ENCODE peak calls at places on chromosomes 4 and X, in six cellular contexts. One of them, this sample, is unnamed.
A peak's percentile ranks its signal among the peaks of the same experiment; 100 is the strongest.

GRCh38 chrX:33592398-33592797 is 381.0 kb upstream of the DMD start:
- DNase-seq in CD4-positive, CD25-positive, alpha-beta regulatory T cell: no peak
- DNase-seq in brain microvascular endothelial cell: no peak
- DNase-seq in prostate gland: no peak
- DNase-seq in cardiac muscle cell: no peak
- DNase-seq in CD8-positive, alpha-beta memory T cell: no peak
- DNase-seq in this sample: no peak

GRCh38 chr4:13498464-13498863 is 14.3 kb upstream of the RAB28 start:
- DNase-seq in brain microvascular endothelial cell: no peak
- DNase-seq in CD8-positive, alpha-beta memory T cell: no peak
- DNase-seq in CD4-positive, CD25-positive, alpha-beta regulatory T cell: no peak
- DNase-seq in cardiac muscle cell: no peak
- DNase-seq in prostate gland: no peak
- DNase-seq in this sample: no peak

GRCh38 chrX:150731795-150732194 is 38.6 kb downstream of the MTMR1 start:
- DNase-seq in brain microvascular endothelial cell: peak; percentile 81
- DNase-seq in prostate gland: no peak
- DNase-seq in CD8-positive, alpha-beta memory T cell: no peak
- DNase-seq in cardiac muscle cell: peak; percentile 91
- DNase-seq in CD4-positive, CD25-positive, alpha-beta regulatory T cell: no peak
- DNase-seq in this sample: peak; percentile 11

GRCh38 chr4:73070072-73070385 is 513 bp upstream of the COX18 start:
- DNase-seq in cardiac muscle cell: no peak
- DNase-seq in prostate gland: no peak
- DNase-seq in brain microvascular endothelial cell: no peak
- DNase-seq in CD4-positive, CD25-positive, alpha-beta regulatory T cell: no peak
- DNase-seq in CD8-positive, alpha-beta memory T cell: no peak
- DNase-seq in this sample: no peak

GRCh38 chr4:80611366-80611765 is 275.8 kb downstream of the CFAP299 start:
- DNase-seq in brain microvascular endothelial cell: no peak
- DNase-seq in CD8-positive, alpha-beta memory T cell: no peak
- DNase-seq in CD4-positive, CD25-positive, alpha-beta regulatory T cell: no peak
- DNase-seq in cardiac muscle cell: no peak
- DNase-seq in prostate gland: no peak
- DNase-seq in this sample: no peak

GRCh38 chr4:46839128-46839527 is 69.9 kb downstream of the COX7B2 start:
- DNase-seq in CD4-positive, CD25-positive, alpha-beta regulatory T cell: no peak
- DNase-seq in cardiac muscle cell: no peak
- DNase-seq in CD8-positive, alpha-beta memory T cell: no peak
- DNase-seq in prostate gland: no peak
- DNase-seq in brain microvascular endothelial cell: no peak
- DNase-seq in this sample: no peak

GRCh38 chr4:90545380-90545779 is 418.2 kb downstream of the CCSER1 start:
- DNase-seq in CD4-positive, CD25-positive, alpha-beta regulatory T cell: no peak
- DNase-seq in CD8-positive, alpha-beta memory T cell: no peak
- DNase-seq in prostate gland: no peak
- DNase-seq in cardiac muscle cell: no peak
- DNase-seq in brain microvascular endothelial cell: no peak
- DNase-seq in this sample: no peak

GRCh38 chrX:87583679-87584078 is 66.1 kb downstream of the KLHL4 start:
- DNase-seq in brain microvascular endothelial cell: no peak
- DNase-seq in cardiac muscle cell: peak; percentile 36
- DNase-seq in prostate gland: no peak
- DNase-seq in CD8-positive, alpha-beta memory T cell: no peak
- DNase-seq in CD4-positive, CD25-positive, alpha-beta regulatory T cell: peak; percentile 8
- DNase-seq in this sample: peak; percentile 73

GRCh38 chr4:101707596-101707995 is 82.9 kb upstream of the BANK1 start:
- DNase-seq in prostate gland: no peak
- DNase-seq in brain microvascular endothelial cell: no peak
- DNase-seq in CD8-positive, alpha-beta memory T cell: no peak
- DNase-seq in CD4-positive, CD25-positive, alpha-beta regulatory T cell: no peak
- DNase-seq in cardiac muscle cell: no peak
- DNase-seq in this sample: no peak

GRCh38 chr4:111449657-111450056 is 695.6 kb upstream of the FAM241A start:
- DNase-seq in CD4-positive, CD25-positive, alpha-beta regulatory T cell: no peak
- DNase-seq in cardiac muscle cell: no peak
- DNase-seq in brain microvascular endothelial cell: no peak
- DNase-seq in CD8-positive, alpha-beta memory T cell: no peak
- DNase-seq in prostate gland: no peak
- DNase-seq in this sample: no peak

GRCh38 chrX:153310901-153311300 is 10.7 kb downstream of the PNMA6F start:
- DNase-seq in CD8-positive, alpha-beta memory T cell: no peak
- DNase-seq in brain microvascular endothelial cell: no peak
- DNase-seq in CD4-positive, CD25-positive, alpha-beta regulatory T cell: no peak
- DNase-seq in cardiac muscle cell: no peak
- DNase-seq in prostate gland: no peak
- DNase-seq in this sample: no peak

GRCh38 chr4:33696586-33696985 is 2547.7 kb downstream of the ARAP2 start:
- DNase-seq in prostate gland: no peak
- DNase-seq in cardiac muscle cell: peak; percentile 67
- DNase-seq in brain microvascular endothelial cell: no peak
- DNase-seq in CD4-positive, CD25-positive, alpha-beta regulatory T cell: no peak
- DNase-seq in CD8-positive, alpha-beta memory T cell: no peak
- DNase-seq in this sample: peak; percentile 20

GRCh38 chrX:9622128-9622527 is 143.5 kb downstream of the GPR143 start:
- DNase-seq in CD4-positive, CD25-positive, alpha-beta regulatory T cell: peak; percentile 10
- DNase-seq in cardiac muscle cell: no peak
- DNase-seq in brain microvascular endothelial cell: no peak
- DNase-seq in CD8-positive, alpha-beta memory T cell: no peak
- DNase-seq in prostate gland: no peak
- DNase-seq in this sample: no peak

GRCh38 chrX:16852617-16853179 is 17.5 kb downstream of the RBBP7 start:
- DNase-seq in cardiac muscle cell: no peak
- DNase-seq in CD8-positive, alpha-beta memory T cell: no peak
- DNase-seq in prostate gland: no peak
- DNase-seq in brain microvascular endothelial cell: no peak
- DNase-seq in CD4-positive, CD25-positive, alpha-beta regulatory T cell: no peak
- DNase-seq in this sample: no peak

GRCh38 chrX:77070108-77070918 is 376.9 kb upstream of the FGF16 start:
- DNase-seq in prostate gland: no peak
- DNase-seq in CD4-positive, CD25-positive, alpha-beta regulatory T cell: no peak
- DNase-seq in brain microvascular endothelial cell: no peak
- DNase-seq in CD8-positive, alpha-beta memory T cell: no peak
- DNase-seq in cardiac muscle cell: no peak
- DNase-seq in this sample: no peak

GRCh38 chr4:114654607-114655006 is 56.0 kb downstream of the UGT8 start:
- DNase-seq in cardiac muscle cell: no peak
- DNase-seq in CD8-positive, alpha-beta memory T cell: no peak
- DNase-seq in CD4-positive, CD25-positive, alpha-beta regulatory T cell: no peak
- DNase-seq in prostate gland: no peak
- DNase-seq in brain microvascular endothelial cell: no peak
- DNase-seq in this sample: no peak

GRCh38 chrX:70289168-70289792 is 447 bp downstream of the PDZD11 start:
- DNase-seq in CD4-positive, CD25-positive, alpha-beta regulatory T cell: no peak
- DNase-seq in cardiac muscle cell: no peak
- DNase-seq in prostate gland: no peak
- DNase-seq in brain microvascular endothelial cell: peak; percentile 11
- DNase-seq in CD8-positive, alpha-beta memory T cell: no peak
- DNase-seq in this sample: no peak

GRCh38 chr4:153166971-153167501 is 37.2 kb upstream of the TRIM2 start:
- DNase-seq in CD8-positive, alpha-beta memory T cell: no peak
- DNase-seq in CD4-positive, CD25-positive, alpha-beta regulatory T cell: no peak
- DNase-seq in prostate gland: no peak
- DNase-seq in cardiac muscle cell: peak; percentile 79
- DNase-seq in brain microvascular endothelial cell: no peak
- DNase-seq in this sample: peak; percentile 53

GRCh38 chr4:152047451-152047850 is 286.6 kb upstream of the GATB start:
- DNase-seq in cardiac muscle cell: no peak
- DNase-seq in CD8-positive, alpha-beta memory T cell: no peak
- DNase-seq in brain microvascular endothelial cell: no peak
- DNase-seq in prostate gland: no peak
- DNase-seq in CD4-positive, CD25-positive, alpha-beta regulatory T cell: no peak
- DNase-seq in this sample: no peak

GRCh38 chrX:137428777-137429564 is 137.0 kb upstream of the ZIC3 start:
- DNase-seq in brain microvascular endothelial cell: no peak
- DNase-seq in CD4-positive, CD25-positive, alpha-beta regulatory T cell: no peak
- DNase-seq in prostate gland: no peak
- DNase-seq in cardiac muscle cell: no peak
- DNase-seq in CD8-positive, alpha-beta memory T cell: no peak
- DNase-seq in this sample: no peak

GRCh38 chrX:55450259-55450658 is 1.7 kb upstream of the MAGEH1 start:
- DNase-seq in prostate gland: peak; percentile 3
- DNase-seq in cardiac muscle cell: peak; percentile 21
- DNase-seq in CD8-positive, alpha-beta memory T cell: no peak
- DNase-seq in brain microvascular endothelial cell: no peak
- DNase-seq in CD4-positive, CD25-positive, alpha-beta regulatory T cell: peak; percentile 7
- DNase-seq in this sample: no peak

GRCh38 chrX:47623540-47624027 is 3.9 kb upstream of the SYN1 start:
- DNase-seq in CD8-positive, alpha-beta memory T cell: peak; percentile 62
- DNase-seq in cardiac muscle cell: peak; percentile 84
- DNase-seq in CD4-positive, CD25-positive, alpha-beta regulatory T cell: peak; percentile 50
- DNase-seq in prostate gland: no peak
- DNase-seq in brain microvascular endothelial cell: peak; percentile 80
- DNase-seq in this sample: peak; percentile 81

GRCh38 chr4:175034986-175035705 is 117.0 kb downstream of the ADAM29 start:
- DNase-seq in CD8-positive, alpha-beta memory T cell: no peak
- DNase-seq in CD4-positive, CD25-positive, alpha-beta regulatory T cell: no peak
- DNase-seq in brain microvascular endothelial cell: peak; percentile 10
- DNase-seq in prostate gland: no peak
- DNase-seq in cardiac muscle cell: no peak
- DNase-seq in this sample: no peak

GRCh38 chr4:8522160-8523120 is 57.8 kb upstream of the GPR78 start:
- DNase-seq in CD8-positive, alpha-beta memory T cell: no peak
- DNase-seq in brain microvascular endothelial cell: no peak
- DNase-seq in cardiac muscle cell: no peak
- DNase-seq in prostate gland: no peak
- DNase-seq in CD4-positive, CD25-positive, alpha-beta regulatory T cell: no peak
- DNase-seq in this sample: no peak

GRCh38 chr4:8526363-8526855 is 53.8 kb upstream of the GPR78 start:
- DNase-seq in prostate gland: no peak
- DNase-seq in brain microvascular endothelial cell: no peak
- DNase-seq in CD8-positive, alpha-beta memory T cell: no peak
- DNase-seq in CD4-positive, CD25-positive, alpha-beta regulatory T cell: no peak
- DNase-seq in cardiac muscle cell: no peak
- DNase-seq in this sample: no peak

GRCh38 chr4:8524595-8525382 is 55.4 kb upstream of the GPR78 start:
- DNase-seq in cardiac muscle cell: no peak
- DNase-seq in brain microvascular endothelial cell: no peak
- DNase-seq in CD4-positive, CD25-positive, alpha-beta regulatory T cell: no peak
- DNase-seq in prostate gland: no peak
- DNase-seq in CD8-positive, alpha-beta memory T cell: no peak
- DNase-seq in this sample: no peak

GRCh38 chr4:8525383-8526120 is 54.6 kb upstream of the GPR78 start:
- DNase-seq in cardiac muscle cell: peak; percentile 69
- DNase-seq in brain microvascular endothelial cell: no peak
- DNase-seq in CD8-positive, alpha-beta memory T cell: no peak
- DNase-seq in CD4-positive, CD25-positive, alpha-beta regulatory T cell: no peak
- DNase-seq in prostate gland: no peak
- DNase-seq in this sample: no peak

GRCh38 chr4:8523175-8523574 is 57.0 kb upstream of the GPR78 start:
- DNase-seq in brain microvascular endothelial cell: no peak
- DNase-seq in CD8-positive, alpha-beta memory T cell: no peak
- DNase-seq in CD4-positive, CD25-positive, alpha-beta regulatory T cell: no peak
- DNase-seq in cardiac muscle cell: no peak
- DNase-seq in prostate gland: no peak
- DNase-seq in this sample: no peak
- H3K4me3 ChIP-seq in brain microvascular endothelial cell: no peak overlapping the region
- H3K4me3 ChIP-seq in CD8-positive, alpha-beta memory T cell: no peak overlapping the region
- H3K4me3 ChIP-seq in CD4-positive, CD25-positive, alpha-beta regulatory T cell: no peak overlapping the region
- H3K4me3 ChIP-seq in cardiac muscle cell: no peak overlapping the region
- H3K4me3 ChIP-seq in prostate gland: no peak overlapping the region
- H3K4me3 ChIP-seq in this sample: no peak overlapping the region

DNA sequence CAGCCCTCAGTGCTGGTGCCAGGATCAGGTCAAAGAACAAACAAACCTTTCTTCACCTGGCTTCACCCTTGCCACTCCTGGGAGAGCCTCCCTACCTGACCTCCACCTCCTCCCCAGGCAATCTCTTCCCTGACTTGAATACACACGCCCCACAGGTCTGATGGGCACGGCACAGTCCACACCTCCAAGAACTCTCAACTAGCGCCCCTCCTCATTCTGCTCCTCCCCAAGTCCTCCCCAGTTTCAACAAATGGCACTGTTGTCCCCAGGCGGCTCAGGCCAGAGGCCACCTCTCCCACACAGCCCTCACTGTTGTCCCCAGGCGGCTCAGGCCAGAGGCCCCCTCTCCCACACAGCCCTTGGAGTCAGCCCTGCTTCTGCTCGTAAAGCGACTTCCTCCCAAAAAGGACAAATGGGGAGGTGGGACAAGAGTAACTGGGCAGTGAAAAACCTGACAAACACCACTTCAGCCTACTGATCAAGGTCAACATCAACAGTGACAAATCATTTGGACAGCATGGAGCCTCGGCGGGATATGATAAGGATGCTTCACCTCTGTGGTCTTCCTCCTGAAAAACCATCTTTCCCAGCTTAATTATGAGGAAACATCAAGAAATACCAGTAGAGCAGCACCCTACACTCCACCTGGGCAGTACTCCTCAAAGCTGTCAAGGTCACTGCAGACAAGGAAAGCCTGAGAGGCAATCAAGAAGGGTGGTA is 2.9 kb downstream of the LETM1 start:
- DNase-seq in prostate gland: no peak
- DNase-seq in brain microvascular endothelial cell: no peak
- DNase-seq in CD4-positive, CD25-positive, alpha-beta regulatory T cell: no peak
- DNase-seq in CD8-positive, alpha-beta memory T cell: no peak
- DNase-seq in cardiac muscle cell: no peak
- DNase-seq in this sample: no peak
- H3K27ac ChIP-seq in prostate gland: no peak overlapping the region
- H3K27ac ChIP-seq in brain microvascular endothelial cell: no peak overlapping the region
- H3K27ac ChIP-seq in CD4-positive, CD25-positive, alpha-beta regulatory T cell: no peak overlapping the region
- H3K27ac ChIP-seq in CD8-positive, alpha-beta memory T cell: no peak overlapping the region
- H3K27ac ChIP-seq in cardiac muscle cell: no peak overlapping the region
- H3K27ac ChIP-seq in this sample: no peak overlapping the region

DNA sequence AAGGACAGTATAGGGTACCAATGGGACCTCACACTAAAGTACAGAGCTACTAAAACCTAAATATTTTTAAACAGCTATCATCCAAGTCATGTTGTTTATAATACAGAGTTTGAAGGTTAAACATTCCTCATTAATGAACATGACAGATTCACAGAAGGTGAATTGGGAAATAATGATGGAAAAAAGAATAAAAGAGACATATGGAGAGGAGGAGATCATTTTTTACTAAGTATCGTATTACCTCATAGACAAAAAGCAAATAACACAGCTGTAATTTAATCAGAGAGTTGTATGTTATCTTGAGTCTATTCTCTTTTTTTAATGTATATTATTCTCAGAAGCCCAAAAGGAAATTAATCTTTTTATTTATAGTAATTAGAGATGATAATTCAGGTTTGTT is 7.9 kb downstream of the PLK4 start:
- DNase-seq in CD4-positive, CD25-positive, alpha-beta regulatory T cell: no peak
- DNase-seq in brain microvascular endothelial cell: no peak
- DNase-seq in CD8-positive, alpha-beta memory T cell: no peak
- DNase-seq in cardiac muscle cell: no peak
- DNase-seq in prostate gland: no peak
- DNase-seq in this sample: no peak
- H3K36me3 ChIP-seq in CD4-positive, CD25-positive, alpha-beta regulatory T cell: peaks cover 2% of the 10 kb centered on the region
- H3K36me3 ChIP-seq in brain microvascular endothelial cell: no peaks in the 10 kb centered on the region
- H3K36me3 ChIP-seq in CD8-positive, alpha-beta memory T cell: no peaks in the 10 kb centered on the region
- H3K36me3 ChIP-seq in cardiac muscle cell: peaks cover 33% of the 10 kb centered on the region
- H3K36me3 ChIP-seq in prostate gland: no peaks in the 10 kb centered on the region
- H3K36me3 ChIP-seq in this sample: peaks cover 89% of the 10 kb centered on the region

DNA sequence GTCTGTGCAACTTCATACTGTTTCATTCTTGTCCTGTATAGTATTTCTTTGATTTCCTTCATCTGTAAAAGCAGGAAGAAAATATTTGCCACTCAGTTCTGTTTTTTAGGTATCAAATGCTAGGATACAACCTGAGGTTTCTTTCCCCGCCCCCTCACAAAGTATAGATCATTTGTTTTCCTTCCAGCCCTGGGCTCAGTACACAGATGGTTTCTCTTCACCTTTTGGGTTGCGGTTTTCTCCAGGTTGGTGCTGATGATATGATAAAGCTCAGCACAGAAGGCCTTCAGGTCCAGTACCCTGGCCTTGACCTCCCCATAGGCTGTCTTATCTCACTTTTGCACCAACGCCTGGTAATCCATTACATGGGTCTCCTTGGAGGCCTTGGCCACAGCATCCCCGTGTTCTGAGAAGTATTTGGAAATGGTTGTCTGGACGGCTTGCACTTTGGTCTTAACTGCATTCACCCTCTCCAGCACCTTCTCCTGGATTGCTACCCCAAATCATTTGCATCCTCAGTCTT is 35.2 kb downstream of the PTTG2 start:
- DNase-seq in CD8-positive, alpha-beta memory T cell: no peak
- DNase-seq in cardiac muscle cell: no peak
- DNase-seq in brain microvascular endothelial cell: no peak
- DNase-seq in prostate gland: no peak
- DNase-seq in CD4-positive, CD25-positive, alpha-beta regulatory T cell: no peak
- DNase-seq in this sample: no peak
- H3K4me3 ChIP-seq in CD8-positive, alpha-beta memory T cell: no peak overlapping the region
- H3K4me3 ChIP-seq in cardiac muscle cell: no peak overlapping the region
- H3K4me3 ChIP-seq in brain microvascular endothelial cell: no peak overlapping the region
- H3K4me3 ChIP-seq in prostate gland: no peak overlapping the region
- H3K4me3 ChIP-seq in CD4-positive, CD25-positive, alpha-beta regulatory T cell: no peak overlapping the region
- H3K4me3 ChIP-seq in this sample: no peak overlapping the region